ENCODE peak calls at places on chromosomes 6 and 20, in four cellular contexts. One of them, this sample, is unnamed. For H3K4me1, the result is how much of the 10 kb centered on the place peaks cover.

GRCh38 chr6:163387317-163387716 is 27.2 kb upstream of the QKI start:
- DNase-seq in mesenchymal stem cell: no peak
- DNase-seq in H1: no peak
- DNase-seq in IMR-90: peak
- DNase-seq in this sample: no peak

GRCh38 chr20:24575811-24576210 is 106.4 kb downstream of the SYNDIG1 start:
- DNase-seq in IMR-90: no peak
- DNase-seq in mesenchymal stem cell: no peak
- DNase-seq in H1: no peak
- DNase-seq in this sample: no peak

GRCh38 chr20:49207071-49207470 is 12.1 kb upstream of the DDX27 start:
- DNase-seq in IMR-90: no peak
- DNase-seq in mesenchymal stem cell: no peak
- DNase-seq in H1: peak
- DNase-seq in this sample: no peak

GRCh38 chr20:35293303-35294292 is 1.4 kb upstream of the FAM83C start:
- DNase-seq in IMR-90: no peak
- DNase-seq in H1: no peak
- DNase-seq in mesenchymal stem cell: no peak
- DNase-seq in this sample: no peak

GRCh38 chr6:24149836-24150235 is 23.8 kb downstream of the NRSN1 start:
- DNase-seq in IMR-90: no peak
- DNase-seq in mesenchymal stem cell: no peak
- DNase-seq in H1: no peak
- DNase-seq in this sample: no peak

GRCh38 chr6:138293428-138293827 is 75.1 kb upstream of the PBOV1 start:
- DNase-seq in H1: no peak
- DNase-seq in mesenchymal stem cell: no peak
- DNase-seq in IMR-90: no peak
- DNase-seq in this sample: no peak

GRCh38 chr20:10313215-10313614 is 94.6 kb downstream of the SNAP25 start:
- DNase-seq in H1: no peak
- DNase-seq in mesenchymal stem cell: peak
- DNase-seq in IMR-90: no peak
- DNase-seq in this sample: no peak

GRCh38 chr6:107330190-107330589 is 129.2 kb downstream of the PDSS2 start:
- DNase-seq in mesenchymal stem cell: no peak
- DNase-seq in H1: no peak
- DNase-seq in IMR-90: no peak
- DNase-seq in this sample: no peak

GRCh38 chr20:63750807-63751470 is 11.4 kb downstream of the SLC2A4RG start:
- DNase-seq in mesenchymal stem cell: no peak
- DNase-seq in IMR-90: no peak
- DNase-seq in H1: no peak
- DNase-seq in this sample: no peak

GRCh38 chr20:364905-365794 is 15.4 kb upstream of the TRIB3 start:
- DNase-seq in mesenchymal stem cell: peak
- DNase-seq in IMR-90: peak
- DNase-seq in H1: no peak
- DNase-seq in this sample: no peak

GRCh38 chr6:127420558-127420957 is 38.6 kb downstream of the KIAA0408 start:
- DNase-seq in mesenchymal stem cell: peak
- DNase-seq in IMR-90: peak
- DNase-seq in H1: peak
- DNase-seq in this sample: peak

GRCh38 chr6:87789198-87789899 is 87.3 kb upstream of the AKIRIN2 start:
- DNase-seq in H1: no peak
- DNase-seq in mesenchymal stem cell: peak
- DNase-seq in IMR-90: peak
- DNase-seq in this sample: no peak

GRCh38 chr6:14822689-14823088 is 423.2 kb upstream of the JARID2 start:
- DNase-seq in IMR-90: peak
- DNase-seq in mesenchymal stem cell: no peak
- DNase-seq in H1: no peak
- DNase-seq in this sample: no peak

GRCh38 chr6:152648090-152648489 is 10.9 kb upstream of the SYNE1 start:
- DNase-seq in mesenchymal stem cell: no peak
- DNase-seq in IMR-90: peak
- DNase-seq in H1: no peak
- DNase-seq in this sample: no peak

DNA sequence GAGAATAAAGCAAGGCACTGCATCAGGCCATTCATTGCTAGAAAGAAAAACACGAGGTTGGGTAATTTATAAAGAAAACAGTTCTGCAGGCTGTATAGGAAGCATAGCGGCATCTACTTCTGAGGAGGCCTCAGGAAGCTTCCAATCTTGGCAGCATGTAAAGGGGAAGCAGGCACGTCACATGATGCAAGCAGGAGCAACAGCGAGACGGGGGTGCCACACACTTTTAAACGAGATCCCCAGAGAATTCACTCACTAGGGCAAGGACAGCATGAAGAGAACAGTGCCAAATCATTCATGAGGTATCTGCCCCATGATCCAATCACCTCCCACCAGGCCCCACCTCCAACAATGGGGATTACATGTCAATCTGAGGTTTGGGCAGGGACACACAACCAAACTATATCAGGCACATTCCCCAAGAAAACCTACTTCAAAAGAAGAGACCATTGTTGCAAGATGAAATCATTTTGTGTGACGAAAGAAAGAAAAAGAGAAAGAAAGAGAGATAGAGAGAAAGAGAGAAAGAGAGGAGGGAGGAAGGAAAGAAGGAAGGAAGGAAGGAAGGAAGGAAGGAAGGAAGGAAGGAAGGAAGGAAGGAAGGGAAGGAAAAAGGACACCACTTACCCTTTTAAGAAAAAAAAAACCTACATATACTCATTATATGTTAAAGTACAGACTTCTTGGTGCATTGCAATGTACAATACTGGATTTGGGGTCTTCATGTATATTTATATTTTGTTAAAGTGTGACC is 95.9 kb upstream of the PLEKHG1 start:
- DNase-seq in mesenchymal stem cell: no peak
- DNase-seq in IMR-90: no peak
- DNase-seq in H1: no peak
- DNase-seq in this sample: no peak
- H3K18ac ChIP-seq in mesenchymal stem cell: no peak
- H3K18ac ChIP-seq in IMR-90: no peak
- H3K18ac ChIP-seq in H1: no peak
- H3K18ac ChIP-seq in this sample: no peak

GRCh38 chr20:48176139-48176538 is 390.9 kb upstream of the SULF2 start:
- DNase-seq in IMR-90: no peak
- DNase-seq in H1: no peak
- DNase-seq in mesenchymal stem cell: no peak
- DNase-seq in this sample: no peak

GRCh38 chr20:48180039-48180438 is 394.8 kb upstream of the SULF2 start:
- DNase-seq in mesenchymal stem cell: peak
- DNase-seq in IMR-90: no peak
- DNase-seq in H1: no peak
- DNase-seq in this sample: no peak

GRCh38 chr20:48178607-48179006 is 393.3 kb upstream of the SULF2 start:
- DNase-seq in H1: no peak
- DNase-seq in IMR-90: no peak
- DNase-seq in mesenchymal stem cell: no peak
- DNase-seq in this sample: peak

GRCh38 chr20:48175261-48175660 is 390.0 kb upstream of the SULF2 start:
- DNase-seq in H1: no peak
- DNase-seq in mesenchymal stem cell: no peak
- DNase-seq in IMR-90: no peak
- DNase-seq in this sample: no peak

GRCh38 chr20:48177058-48177457 is 391.8 kb upstream of the SULF2 start:
- DNase-seq in H1: no peak
- DNase-seq in IMR-90: no peak
- DNase-seq in mesenchymal stem cell: no peak
- DNase-seq in this sample: no peak
- H3K4me1 ChIP-seq in H1: under half
- H3K4me1 ChIP-seq in IMR-90: under half
- H3K4me1 ChIP-seq in mesenchymal stem cell: under half
- H3K4me1 ChIP-seq in this sample: under half

GRCh38 chr6:119147101-119148053 is 68.9 kb upstream of the FAM184A start:
- DNase-seq in IMR-90: peak
- DNase-seq in H1: no peak
- DNase-seq in mesenchymal stem cell: peak
- DNase-seq in this sample: no peak
- H3K18ac ChIP-seq in IMR-90: peak
- H3K18ac ChIP-seq in H1: no peak
- H3K18ac ChIP-seq in mesenchymal stem cell: peak
- H3K18ac ChIP-seq in this sample: no peak

GRCh38 chr6:3784885-3785744 is 33.6 kb upstream of the PXDC1 start:
- DNase-seq in mesenchymal stem cell: no peak
- DNase-seq in H1: no peak
- DNase-seq in IMR-90: no peak
- DNase-seq in this sample: no peak
- H3K4me1 ChIP-seq in mesenchymal stem cell: under half
- H3K4me1 ChIP-seq in H1: under half
- H3K4me1 ChIP-seq in IMR-90: under half
- H3K4me1 ChIP-seq in this sample: under half

DNA sequence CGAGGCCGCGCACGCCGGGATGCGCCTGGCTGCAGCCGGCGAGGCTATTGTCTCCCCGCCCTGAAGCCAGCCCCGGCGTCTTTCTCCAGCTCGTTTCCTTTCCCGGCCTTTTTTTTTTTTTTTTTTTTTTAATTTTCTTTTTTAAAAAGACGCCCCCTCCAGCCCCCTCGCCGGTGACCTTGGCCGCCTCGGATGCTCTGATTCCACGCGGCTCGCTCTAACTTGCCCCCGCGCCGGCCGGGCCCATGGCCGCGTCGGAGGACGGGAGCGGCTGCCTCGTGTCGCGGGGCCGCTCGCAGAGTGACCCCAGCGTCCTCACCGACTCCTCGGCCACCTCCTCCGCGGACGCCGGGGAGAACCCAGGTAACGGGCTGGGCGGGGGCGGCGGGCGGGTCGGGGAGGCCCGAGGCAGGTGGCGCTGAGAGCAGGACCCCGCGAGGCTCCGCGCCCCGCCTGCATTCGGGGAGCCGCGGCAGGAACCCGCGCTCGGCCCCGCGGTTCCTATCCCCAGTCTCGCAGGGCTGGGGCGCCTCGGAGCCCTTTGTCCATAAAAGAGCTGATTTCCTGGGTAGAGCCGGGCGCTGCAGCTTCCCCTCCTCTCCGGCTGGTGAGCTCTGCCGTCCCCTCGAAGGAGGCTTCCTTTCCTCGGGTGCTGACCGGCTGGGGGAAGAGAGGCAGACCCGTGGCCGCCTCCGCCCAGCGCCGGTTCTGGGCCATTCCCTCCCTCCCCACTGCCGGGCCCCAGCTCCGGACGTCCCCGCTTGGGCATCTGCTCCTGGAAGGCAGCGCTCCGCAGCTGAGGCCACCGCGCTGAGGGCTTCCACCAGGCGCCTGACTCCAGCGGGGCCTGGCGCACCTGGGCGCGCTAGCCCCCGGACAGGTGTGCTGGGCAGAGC is 678 bp downstream of the PHACTR3 start:
- DNase-seq in IMR-90: no peak
- DNase-seq in H1: no peak
- DNase-seq in mesenchymal stem cell: no peak
- DNase-seq in this sample: peak
- H3K18ac ChIP-seq in IMR-90: no peak
- H3K18ac ChIP-seq in H1: no peak
- H3K18ac ChIP-seq in mesenchymal stem cell: no peak
- H3K18ac ChIP-seq in this sample: peak

GRCh38 chr6:22250486-22250885 is 46.4 kb downstream of the PRL start:
- DNase-seq in IMR-90: no peak
- DNase-seq in mesenchymal stem cell: no peak
- DNase-seq in H1: peak
- DNase-seq in this sample: peak
- H3K4me1 ChIP-seq in IMR-90: under half
- H3K4me1 ChIP-seq in mesenchymal stem cell: under half
- H3K4me1 ChIP-seq in H1: under half
- H3K4me1 ChIP-seq in this sample: half or more

DNA sequence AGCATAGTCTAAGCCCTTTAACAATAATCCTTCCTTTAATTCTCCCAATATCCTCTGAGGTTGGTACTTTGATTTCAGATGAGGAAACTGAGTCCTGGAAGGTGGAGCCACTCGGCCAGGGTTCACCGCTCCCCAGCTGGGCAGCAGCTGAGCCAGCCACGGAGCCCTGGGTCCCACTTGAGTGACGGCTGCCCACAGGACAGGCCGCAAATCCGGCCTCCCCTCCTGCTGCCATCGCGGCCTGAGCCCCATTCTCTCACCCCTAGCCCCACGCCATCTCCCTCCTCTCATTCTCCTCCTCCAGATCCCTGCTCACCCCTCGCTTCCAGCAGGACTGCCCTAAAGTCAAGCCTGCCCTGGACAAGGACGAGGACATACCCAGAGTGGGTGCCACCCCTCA is 41.4 kb downstream of the AGPAT4 start:
- DNase-seq in H1: no peak
- DNase-seq in IMR-90: no peak
- DNase-seq in mesenchymal stem cell: no peak
- DNase-seq in this sample: no peak
- H3K18ac ChIP-seq in H1: no peak
- H3K18ac ChIP-seq in IMR-90: no peak
- H3K18ac ChIP-seq in mesenchymal stem cell: peak
- H3K18ac ChIP-seq in this sample: peak

DNA sequence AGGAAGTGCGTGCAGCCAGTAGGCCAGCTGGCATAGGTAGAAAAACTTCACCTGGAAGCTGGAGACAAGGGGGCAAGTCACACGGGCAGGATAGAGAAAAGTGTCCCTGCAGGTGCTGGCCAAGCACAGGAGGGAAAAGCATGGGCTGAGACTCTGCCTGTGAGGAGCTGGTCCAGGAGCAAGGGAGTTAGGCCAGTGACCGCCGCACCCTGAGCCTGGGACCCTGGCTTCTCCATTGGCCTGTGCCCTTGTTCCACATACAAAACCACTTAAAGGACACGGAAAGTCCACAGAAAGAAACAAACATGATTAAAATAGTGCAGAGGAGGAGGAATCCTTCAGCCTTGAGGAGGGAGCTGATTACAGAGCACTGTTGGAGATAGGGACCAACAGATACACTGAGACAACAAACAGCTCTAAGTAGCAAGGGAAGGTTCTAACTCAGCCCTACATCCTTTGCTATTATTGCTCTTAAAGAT is 68.6 kb downstream of the TRAM2 start:
- DNase-seq in mesenchymal stem cell: no peak
- DNase-seq in IMR-90: no peak
- DNase-seq in H1: no peak
- DNase-seq in this sample: no peak
- H3K4me1 ChIP-seq in mesenchymal stem cell: under half
- H3K4me1 ChIP-seq in IMR-90: under half
- H3K4me1 ChIP-seq in H1: under half
- H3K4me1 ChIP-seq in this sample: under half

GRCh38 chr6:11586574-11586973 is 49.0 kb downstream of the TMEM170B start:
- DNase-seq in IMR-90: peak
- DNase-seq in mesenchymal stem cell: peak
- DNase-seq in H1: no peak
- DNase-seq in this sample: peak
- H3K18ac ChIP-seq in IMR-90: peak
- H3K18ac ChIP-seq in mesenchymal stem cell: peak
- H3K18ac ChIP-seq in H1: no peak
- H3K18ac ChIP-seq in this sample: peak

This sample was measured in neuronal stem cell.